ENCODE peak calls at places on chromosomes 2 and 18, in nine cellular contexts. P, X, S, D, K, B, C, Z and G are unnamed samples. For H3K36me3, the result is how much of the 10 kb centered on the place peaks cover.

GRCh38 chr2:112891333-112891950 is 19.5 kb upstream of the IL37 start:
- DNase-seq in P (no peak), C (no peak), D (no peak), B (no peak), Z (no peak), K (peak), S (no peak), X (no peak), G (no peak)

GRCh38 chr2:15092691-15093090 is 460.2 kb downstream of the LRATD1 start:
- DNase-seq in C (no peak), K (no peak), X (no peak), Z (no peak), D (no peak), B (no peak), P (no peak), S (no peak), G (no peak)

GRCh38 chr18:13811993-13812392 is 12.0 kb upstream of the MC5R start:
- DNase-seq in K (no peak), X (no peak), B (no peak), P (no peak), Z (no peak), S (peak), D (no peak), C (no peak), G (no peak)

GRCh38 chr2:120533625-120534024 is 187.7 kb downstream of the INHBB start:
- DNase-seq in P (no peak), C (no peak), B (no peak), Z (no peak), K (no peak), S (no peak), X (no peak), D (no peak), G (no peak)

GRCh38 chr18:64207818-64208217 is 58.9 kb upstream of the LINC00305 start:
- DNase-seq in B (no peak), D (no peak), X (no peak), P (no peak), S (no peak), C (no peak), Z (no peak), K (no peak), G (no peak)

GRCh38 chr2:130336877-130337734 is 5.6 kb upstream of the IMP4 start:
- DNase-seq in C (peak), S (peak), Z (peak), B (peak), X (peak), K (peak), D (peak), P (no peak), G (no peak)

GRCh38 chr2:148209598-148209997 is 188.7 kb downstream of the MBD5 start:
- DNase-seq in Z (peak), C (no peak), X (no peak), B (no peak), S (peak), K (no peak), D (no peak), P (no peak), G (no peak)

GRCh38 chr18:45825258-45825744 is at the start of gene SIGLEC15:
- DNase-seq in C (no peak), P (no peak), S (no peak), X (no peak), B (no peak), D (no peak), Z (no peak), K (no peak), G (no peak)

GRCh38 chr2:169452080-169452479 is 27.2 kb upstream of the BBS5 start:
- DNase-seq in X (no peak), Z (no peak), C (no peak), B (peak), D (no peak), S (peak), K (no peak), P (no peak), G (no peak)

GRCh38 chr2:85433511-85434089 is 15.1 kb downstream of the SH2D6 start:
- DNase-seq in C (peak), X (peak), S (no peak), B (peak), Z (no peak), K (peak), P (no peak), D (peak), G (peak)

GRCh38 chr18:4017479-4017878 is 437.6 kb downstream of the DLGAP1 start:
- DNase-seq in S (peak), X (no peak), D (no peak), K (no peak), B (peak), P (no peak), Z (no peak), C (no peak), G (no peak)

GRCh38 chr2:98434492-98434891 is 10.2 kb upstream of the INPP4A start:
- DNase-seq in C (no peak), K (no peak), D (no peak), X (no peak), Z (no peak), S (no peak), P (no peak), B (no peak), G (no peak)

GRCh38 chr2:98436734-98437133 is 7.9 kb upstream of the INPP4A start:
- DNase-seq in B (no peak), Z (no peak), K (no peak), P (no peak), X (no peak), C (no peak), D (no peak), S (no peak), G (no peak)

GRCh38 chr2:98441706-98442450 is 2.8 kb upstream of the INPP4A start:
- DNase-seq in P (no peak), Z (no peak), B (no peak), D (no peak), S (no peak), K (peak), X (no peak), C (no peak), G (no peak)

GRCh38 chr2:98442488-98442887 is 2.2 kb upstream of the INPP4A start:
- DNase-seq in X (no peak), S (no peak), K (no peak), Z (no peak), C (no peak), P (no peak), D (no peak), B (no peak), G (no peak)

DNA sequence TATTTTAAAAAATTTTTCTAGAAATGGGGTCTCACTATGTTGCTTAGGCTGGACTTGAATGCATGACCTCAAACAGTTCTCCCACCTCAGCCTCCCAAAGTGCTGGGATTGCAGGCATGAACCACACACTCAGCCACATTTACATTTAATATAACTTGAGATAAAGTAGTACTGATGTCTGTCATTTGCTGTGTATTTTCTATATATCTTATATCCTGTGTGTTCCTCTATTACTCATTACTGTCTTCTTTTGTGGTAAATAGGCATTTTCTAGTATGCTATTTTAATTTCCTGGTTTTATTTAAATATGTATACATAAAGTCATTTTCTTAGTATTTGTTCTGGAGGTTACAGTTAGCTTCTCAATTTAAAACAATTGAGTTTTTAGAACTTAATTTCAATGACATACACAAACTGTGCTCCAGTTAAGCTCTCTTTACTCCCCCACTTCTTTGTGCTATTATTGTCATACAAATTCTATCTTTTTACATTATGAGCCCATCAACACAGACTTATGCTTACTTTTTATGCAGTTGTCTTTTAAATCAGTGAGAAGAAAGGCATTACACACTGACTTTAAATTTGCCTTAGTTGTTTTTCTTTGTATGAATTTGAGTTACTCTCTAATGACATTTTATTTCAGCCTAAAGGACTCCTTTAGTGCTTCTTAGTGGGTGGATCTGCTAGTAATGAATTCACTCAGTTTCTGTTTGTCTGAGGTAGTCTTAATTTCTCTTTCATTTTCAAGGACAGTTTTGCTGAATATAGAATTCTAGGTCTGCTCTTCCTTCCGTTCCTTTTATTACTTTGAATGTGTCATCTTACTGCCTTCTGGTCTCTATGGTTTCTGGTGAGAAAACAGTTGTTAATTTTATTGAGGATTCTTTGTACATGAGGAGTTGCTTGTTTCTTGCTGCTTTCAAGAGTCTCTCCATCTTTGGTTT is 6.2 kb upstream of the INPP4A start:
- DNase-seq in Z (no peak), C (no peak), B (no peak), S (no peak), X (no peak), P (no peak), D (no peak), K (no peak), G (no peak)
- H3K4me3 ChIP-seq in Z (no peak), C (no peak), B (no peak), S (no peak), X (no peak), P (no peak), D (no peak), K (no peak), G (no peak)

GRCh38 chr2:24815171-24815570 is 21.9 kb downstream of the CENPO start:
- DNase-seq in B (no peak), Z (no peak), D (no peak), K (no peak), P (no peak), X (no peak), C (no peak), S (no peak), G (no peak)
- H3K36me3 ChIP-seq in B (under half), Z (under half), D (under half), K (under half), P (under half), X (under half), C (under half), S (under half), G (under half)

GRCh38 chr18:54251606-54252400 is 17.5 kb upstream of the POLI start:
- DNase-seq in Z (no peak), P (no peak), X (no peak), B (no peak), S (no peak), C (no peak), D (no peak), K (no peak), G (no peak)

GRCh38 chr18:54250846-54251251 is 18.5 kb upstream of the POLI start:
- DNase-seq in D (no peak), K (no peak), Z (no peak), B (no peak), S (no peak), X (no peak), P (no peak), C (no peak), G (no peak)

GRCh38 chr18:54242327-54242726 is 17.9 kb upstream of the MBD2 start:
- DNase-seq in D (no peak), X (no peak), C (no peak), B (peak), K (no peak), S (no peak), P (no peak), Z (no peak), G (no peak)

GRCh38 chr18:54247488-54248175 is 21.7 kb upstream of the POLI start:
- DNase-seq in P (no peak), Z (no peak), K (no peak), C (no peak), B (no peak), X (no peak), D (no peak), S (no peak), G (no peak)
- H3K4me3 ChIP-seq in P (no peak), Z (no peak), K (no peak), C (no peak), B (no peak), X (no peak), D (no peak), S (no peak), G (no peak)

DNA sequence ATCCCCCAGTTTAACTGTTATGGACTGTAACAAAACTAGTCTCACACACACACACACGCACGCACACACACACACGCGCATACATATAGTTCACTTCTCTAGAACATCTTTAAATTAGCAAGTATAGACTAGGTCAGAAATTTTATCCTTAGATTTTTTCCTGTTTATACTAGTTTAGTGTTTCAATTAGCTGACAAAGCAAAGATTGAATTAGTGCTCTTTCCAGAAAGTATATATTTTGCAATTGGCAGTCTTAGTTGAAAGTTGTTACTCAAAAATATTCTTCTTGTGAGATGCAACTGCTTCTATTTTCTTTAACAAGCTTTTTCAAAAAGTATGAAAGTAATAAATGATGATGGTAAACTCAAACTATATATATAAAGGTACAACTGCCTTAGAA is 22.5 kb downstream of the PLEKHA3 start:
- DNase-seq in X (no peak), Z (no peak), P (no peak), B (no peak), C (no peak), K (no peak), D (no peak), S (no peak), G (no peak)
- H3K36me3 ChIP-seq in X (half or more), Z (under half), P (under half), B (under half), C (under half), K (under half), D (half or more), S (half or more), G (under half)

GRCh38 chr18:10131783-10132381 is 218.1 kb downstream of the VAPA start:
- DNase-seq in B (peak), K (no peak), Z (no peak), S (no peak), C (peak), P (no peak), D (no peak), X (no peak), G (no peak)
- H3K4me3 ChIP-seq in B (peak), K (peak), Z (peak), S (no peak), C (no peak), P (peak), D (peak), X (peak), G (no peak)

DNA sequence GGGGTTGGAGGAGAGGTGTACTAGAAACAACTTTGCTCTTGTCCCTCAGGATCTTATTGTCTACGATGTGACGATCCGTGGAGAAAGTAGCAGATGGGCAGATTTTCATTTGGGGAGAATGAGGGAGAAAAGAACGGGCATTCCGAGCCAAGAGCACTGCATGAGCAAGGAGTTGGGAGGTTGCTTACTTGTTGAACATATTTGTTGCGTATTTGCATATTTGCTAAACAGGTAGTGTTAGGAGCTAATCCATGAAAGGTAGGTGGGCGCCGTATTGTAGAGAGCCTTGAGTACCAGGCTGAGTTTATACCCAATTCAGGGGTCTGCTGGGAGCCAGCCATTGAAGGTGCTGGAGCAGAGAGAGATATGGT is 490 bp downstream of the BCS1L start:
- DNase-seq in X (no peak), C (no peak), Z (no peak), D (no peak), B (no peak), K (no peak), S (no peak), P (no peak), G (no peak)
- H3K36me3 ChIP-seq in X (half or more), C (under half), Z (half or more), D (half or more), B (under half), K (under half), S (under half), P (under half), G (under half)

GRCh38 chr2:29966256-29966655 is 44.9 kb upstream of the ALK start:
- DNase-seq in B (no peak), P (no peak), Z (no peak), S (no peak), C (no peak), X (no peak), K (no peak), D (no peak), G (no peak)
- H3K4me3 ChIP-seq in B (no peak), P (no peak), Z (no peak), S (no peak), C (no peak), X (no peak), K (no peak), D (no peak), G (no peak)

GRCh38 chr2:201500534-201500933 is 49.0 kb downstream of the STRADB start:
- DNase-seq in X (no peak), S (no peak), B (no peak), K (no peak), C (no peak), D (no peak), Z (peak), P (no peak), G (no peak)
- H3K36me3 ChIP-seq in X (under half), S (under half), B (under half), K (under half), C (under half), D (under half), Z (under half), P (under half), G (under half)

DNA sequence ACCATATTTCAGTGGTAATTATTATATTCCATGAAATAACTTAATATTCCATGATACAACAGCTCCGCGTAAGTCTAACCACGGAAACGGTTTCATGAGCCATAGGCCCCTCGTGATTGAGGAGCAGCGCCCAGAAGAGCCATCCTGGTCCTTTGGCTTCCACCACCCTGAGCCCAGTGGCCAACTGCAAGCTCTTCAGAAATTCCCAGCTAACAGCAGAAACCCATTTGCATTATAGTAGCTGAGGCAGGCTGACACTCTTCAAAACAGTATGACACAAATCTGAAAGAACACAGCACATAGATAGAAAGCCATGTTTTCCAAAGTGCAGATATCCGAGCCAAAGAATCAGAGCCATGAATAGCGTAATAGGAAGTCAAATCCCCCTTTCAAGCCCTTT is 120.9 kb upstream of the NFATC1 start:
- DNase-seq in B (peak), C (no peak), S (no peak), K (no peak), X (no peak), P (no peak), Z (no peak), D (no peak), G (no peak)
- H3K4me3 ChIP-seq in B (no peak), C (no peak), S (no peak), K (no peak), X (no peak), P (no peak), Z (no peak), D (no peak), G (no peak)